ENCODE peak calls at places on chromosomes 1 and 21, in ten cellular contexts. N is lower lobe of right lung, C is hepatocyte, S is thyroid gland, X is DND-41, O is psoas muscle, K is tibial nerve, P is heart right ventricle, L is fibroblast of lung, W is tibial artery. F is an unnamed sample. For H3K9me3, the result is how much of the 10 kb centered on the place peaks cover.

GRCh38 chr1:221712776-221713431 is 29.0 kb downstream of the DUSP10 start:
- DNase-seq in L (no peak), W (no peak), K (no peak), N (peak), O (no peak), C (no peak), X (peak), S (peak), P (peak), F (peak)

GRCh38 chr21:43994085-43994484 is 18.0 kb upstream of the TRAPPC10 start:
- DNase-seq in P (no peak), K (no peak), L (no peak), O (no peak), C (no peak), W (no peak), X (no peak), N (peak), S (no peak), F (no peak)

GRCh38 chr1:38527373-38527966 is 332.1 kb downstream of the RRAGC start:
- DNase-seq in X (no peak), P (no peak), N (peak), S (peak), L (no peak), O (no peak), K (no peak), W (no peak), C (peak), F (no peak)

GRCh38 chr1:28287315-28287714 is 28.0 kb downstream of the SESN2 start:
- DNase-seq in W (no peak), S (no peak), K (no peak), N (no peak), C (no peak), X (no peak), P (no peak), O (no peak), L (no peak), F (no peak)

GRCh38 chr1:150810958-150811676 is 3.1 kb upstream of the CTSK start:
- DNase-seq in S (no peak), K (no peak), W (no peak), N (no peak), O (no peak), C (peak), L (no peak), P (no peak), X (no peak), F (no peak)

GRCh38 chr1:223474804-223475203 is 81.6 kb downstream of the CCDC185 start:
- DNase-seq in W (no peak), P (no peak), X (peak), K (no peak), O (no peak), N (no peak), S (no peak), C (no peak), L (no peak), F (no peak)

GRCh38 chr1:157995575-157996169 is 2.2 kb downstream of the KIRREL1 start:
- DNase-seq in L (no peak), W (no peak), X (no peak), C (no peak), S (no peak), O (no peak), P (no peak), K (no peak), N (no peak), F (no peak)

GRCh38 chr1:36350659-36351171 is 27.3 kb upstream of the EVA1B start:
- DNase-seq in X (peak), N (peak), W (peak), L (peak), K (no peak), O (no peak), P (no peak), S (peak), C (no peak), F (peak)

GRCh38 chr1:9866836-9867235 is 43.1 kb upstream of the CLSTN1 start:
- DNase-seq in P (no peak), W (no peak), S (no peak), N (no peak), O (no peak), K (no peak), C (no peak), L (no peak), X (no peak), F (no peak)

GRCh38 chr21:17088500-17088899 is 424.3 kb upstream of the CXADR start:
- DNase-seq in K (no peak), L (no peak), C (no peak), X (no peak), S (no peak), O (no peak), P (no peak), N (no peak), W (no peak), F (no peak)

GRCh38 chr21:17081193-17081592 is 431.6 kb upstream of the CXADR start:
- DNase-seq in P (no peak), K (no peak), N (no peak), O (no peak), S (no peak), L (no peak), W (no peak), X (no peak), C (no peak), F (no peak)

GRCh38 chr21:17083084-17083483 is 429.8 kb upstream of the CXADR start:
- DNase-seq in C (no peak), O (no peak), P (no peak), W (no peak), X (no peak), L (no peak), S (no peak), N (no peak), K (no peak), F (no peak)
- TF ChIP-seq CTCF in C (no peak), O (no peak), P (no peak), W (no peak), X (no peak), L (no peak), S (no peak), N (no peak), K (no peak), F (no peak)

DNA sequence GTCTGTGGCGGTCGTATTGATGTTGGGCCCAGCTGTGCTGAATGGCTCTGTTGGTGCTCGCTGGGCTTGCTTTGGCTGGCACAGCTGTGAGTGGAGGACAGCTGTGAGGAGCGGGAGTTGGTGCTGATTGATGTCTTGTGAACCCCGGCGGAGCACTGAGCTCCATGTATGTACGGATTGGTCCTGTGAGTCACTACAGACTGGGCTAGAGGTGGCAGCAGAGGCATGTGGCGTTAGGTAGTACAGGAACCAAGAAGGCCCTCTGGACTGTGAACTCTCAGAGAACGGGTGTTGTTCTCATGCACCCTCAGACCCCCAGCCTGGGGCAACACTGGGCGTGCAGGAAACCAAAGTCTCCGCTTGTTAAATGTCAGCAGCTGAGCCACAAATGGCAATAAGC is 209.0 kb downstream of the KIF26B start:
- DNase-seq in K (no peak), P (no peak), O (no peak), C (peak), L (peak), S (no peak), W (no peak), X (peak), N (no peak), F (no peak)
- H3K9me3 ChIP-seq in K (under half), P (under half), O (under half), C (under half), L (under half), S (under half), W (under half), X (under half), N (under half), F (under half)

GRCh38 chr1:43367026-43367903 is 546 bp downstream of the ELOVL1 start:
- DNase-seq in S (peak), N (peak), W (peak), X (peak), L (no peak), C (peak), P (peak), K (no peak), O (peak), F (no peak)

GRCh38 chr1:43366179-43366578 is 1.6 kb downstream of the ELOVL1 start:
- DNase-seq in K (no peak), O (no peak), C (peak), S (peak), W (peak), P (no peak), L (no peak), N (peak), X (no peak), F (no peak)

GRCh38 chr1:43368646-43369020 is 822 bp upstream of the ELOVL1 start:
- DNase-seq in K (no peak), W (no peak), S (no peak), O (no peak), P (no peak), C (no peak), X (no peak), N (no peak), L (no peak), F (no peak)

GRCh38 chr1:43366601-43367025 is 1.2 kb downstream of the ELOVL1 start:
- DNase-seq in N (no peak), C (peak), P (no peak), X (no peak), L (no peak), W (no peak), K (no peak), S (peak), O (no peak), F (no peak)

DNA sequence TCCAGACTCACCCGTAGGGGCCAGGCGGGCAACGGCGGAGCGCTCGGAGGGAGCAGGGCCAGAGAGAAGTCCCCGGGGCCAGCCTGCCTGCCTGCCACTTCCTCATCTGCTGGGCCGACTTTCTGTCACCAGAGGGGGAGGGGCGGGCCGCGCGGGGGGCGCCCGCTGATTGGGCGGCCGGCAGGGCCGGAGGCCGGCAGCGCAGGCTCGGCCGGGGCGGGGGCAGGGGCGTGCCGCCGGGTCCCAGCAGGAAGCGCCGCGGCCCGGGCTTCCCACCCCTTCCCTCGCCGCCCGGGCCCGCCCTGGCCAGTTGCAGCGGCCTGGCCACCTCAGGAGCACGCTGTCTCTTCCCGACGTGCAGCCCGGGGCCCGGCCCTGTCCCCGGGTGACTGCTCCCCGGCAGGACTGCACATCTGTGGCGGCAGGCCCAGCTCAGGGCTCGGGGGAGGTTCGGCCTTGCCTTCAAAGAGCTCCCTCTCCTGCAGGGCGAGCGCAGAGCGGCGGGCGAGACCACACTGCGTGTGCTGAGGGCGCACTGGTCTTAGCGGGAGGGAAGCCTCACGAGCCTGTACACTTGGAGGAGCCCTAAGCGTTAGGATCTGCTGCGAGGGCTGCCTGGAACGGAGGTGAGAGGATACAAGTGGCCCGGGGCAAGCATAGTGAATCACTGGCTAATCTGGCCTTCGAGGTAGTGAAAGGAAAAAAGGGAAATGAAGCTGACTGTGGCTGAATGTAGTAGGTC is at the start of gene ELOVL1:
- DNase-seq in C (peak), O (peak), W (peak), S (peak), X (peak), K (peak), L (peak), N (peak), P (peak), F (peak)
- TF ChIP-seq CTCF in C (peak), O (peak), W (no peak), S (no peak), X (peak), K (peak), L (peak), N (no peak), P (no peak), F (no peak)

GRCh38 chr1:247156787-247157232 is 15.0 kb downstream of the ZNF124 start:
- DNase-seq in L (peak), S (no peak), N (no peak), P (no peak), W (no peak), O (no peak), X (no peak), C (no peak), K (no peak), F (no peak)
- H3K9me3 ChIP-seq in L (under half), S (under half), N (half or more), P (half or more), W (under half), O (half or more), X (half or more), C (half or more), K (half or more), F (half or more)

GRCh38 chr1:185450917-185451316 is 133.9 kb upstream of the IVNS1ABP start:
- DNase-seq in L (no peak), W (no peak), N (no peak), P (no peak), K (no peak), C (no peak), S (no peak), O (no peak), X (no peak), F (no peak)
- TF ChIP-seq CTCF in L (no peak), W (no peak), N (no peak), P (no peak), K (no peak), C (no peak), S (no peak), O (no peak), X (no peak), F (no peak)

GRCh38 chr1:152768847-152769533 is 6.0 kb upstream of the LCE1F start:
- DNase-seq in X (no peak), O (no peak), L (peak), C (no peak), K (no peak), N (no peak), S (no peak), W (no peak), P (no peak), F (no peak)
- H3K9me3 ChIP-seq in X (under half), O (under half), L (under half), C (under half), K (under half), N (under half), S (under half), W (under half), P (under half), F (under half)

GRCh38 chr21:32562426-32562825 is 22.9 kb downstream of the TCP10L start:
- DNase-seq in S (peak), K (no peak), W (peak), X (no peak), O (no peak), L (peak), N (no peak), P (no peak), C (peak), F (no peak)
- TF ChIP-seq CTCF in S (peak), K (no peak), W (peak), X (no peak), O (peak), L (peak), N (peak), P (peak), C (peak), F (no peak)